ENCODE peak calls at places on chromosomes 5 and 9, in seven cellular contexts. L is colonic mucosa, E is GM12865, T is fibroblast of lung, M is AG09309, U is lower lobe of right lung, Z is cardiac muscle cell. J is an unnamed sample.

GRCh38 chr5:122498163-122498562 is 186.1 kb downstream of the SNCAIP start:
- DNase-seq in L (no peak), U (no peak), Z (peak; percentile 21), T (no peak), E (no peak), M (no peak), J (no peak)

GRCh38 chr5:126002222-126002897 is 420.8 kb upstream of the GRAMD2B start:
- DNase-seq in Z (peak; percentile 96), L (peak; percentile 24), U (no peak), T (peak; percentile 97), E (no peak), M (peak; percentile 83), J (no peak)

GRCh38 chr5:122129332-122129731 is at the start of gene ZNF474:
- DNase-seq in T (peak; percentile 99), U (no peak), L (no peak), M (peak; percentile 93), E (no peak), Z (peak; percentile 97), J (no peak)

GRCh38 chr9:98887918-98888510 is 55.7 kb upstream of the COL15A1 start:
- DNase-seq in U (no peak), L (no peak), T (peak; percentile 30), M (no peak), Z (peak; percentile 55), E (no peak), J (no peak)

GRCh38 chr5:172707285-172708182 is 63.5 kb downstream of the DUSP1 start:
- DNase-seq in T (peak; percentile 66), E (peak; percentile 57), M (peak; percentile 17), L (no peak), Z (peak; percentile 75), U (no peak), J (no peak)

GRCh38 chr9:108743426-108743825 is 112.4 kb downstream of the ACTL7B start:
- DNase-seq in U (no peak), E (no peak), Z (no peak), L (no peak), T (no peak), M (no peak), J (no peak)

GRCh38 chr5:149935431-149935901 is 9.1 kb downstream of the PDE6A start:
- DNase-seq in T (no peak), E (no peak), U (no peak), Z (no peak), M (no peak), L (no peak), J (no peak)

GRCh38 chr5:91486638-91487037 is 103.5 kb upstream of the ARRDC3 start:
- DNase-seq in E (no peak), U (no peak), M (peak; percentile 1), Z (peak; percentile 3), T (peak; percentile 25), L (no peak), J (no peak)

GRCh38 chr5:128021411-128021810 is 62.2 kb upstream of the SLC12A2 start:
- DNase-seq in M (no peak), Z (no peak), E (no peak), T (peak; percentile 26), U (no peak), L (no peak), J (no peak)

GRCh38 chr5:74953961-74954720 is 88.0 kb upstream of the FAM169A start:
- DNase-seq in E (no peak), U (no peak), Z (peak; percentile 36), T (peak; percentile 77), M (no peak), L (no peak), J (no peak)

GRCh38 chr5:127696688-127697087 is 6.5 kb upstream of the CCDC192 start:
- DNase-seq in E (no peak), L (no peak), Z (peak; percentile 91), M (peak; percentile 56), T (peak; percentile 87), U (no peak), J (no peak)

GRCh38 chr5:138964547-138965174 is 89.5 kb upstream of the LRRTM2 start:
- DNase-seq in E (no peak), L (no peak), Z (no peak), M (no peak), T (no peak), U (no peak), J (no peak)

GRCh38 chr9:123115146-123115913 is 81.9 kb downstream of the GPR21 start:
- DNase-seq in T (no peak), L (no peak), Z (no peak), M (no peak), U (no peak), E (no peak), J (no peak)

GRCh38 chr9:101814064-101814463 is 75.6 kb upstream of the GRIN3A start:
- DNase-seq in M (no peak), T (no peak), L (no peak), Z (no peak), U (no peak), E (no peak), J (no peak)

GRCh38 chr5:122312670-122312988 is 592 bp downstream of the SNCAIP start:
- DNase-seq in E (no peak), T (peak; percentile 51), U (no peak), L (peak; percentile 25), Z (peak; percentile 45), M (no peak), J (no peak)

GRCh38 chr9:105150991-105151685 is 93.3 kb upstream of the SLC44A1 start:
- DNase-seq in T (peak; percentile 82), U (no peak), L (no peak), Z (peak; percentile 30), M (no peak), E (peak; percentile 32), J (no peak)

GRCh38 chr9:127785023-127785932 is 556 bp upstream of the CDK9 start:
- DNase-seq in M (no peak), L (peak; percentile 89), E (peak; percentile 91), T (peak; percentile 67), Z (peak; percentile 88), U (peak; percentile 92), J (peak; percentile 74)

GRCh38 chr9:90867101-90867500 is 65.5 kb downstream of the SYK start:
- DNase-seq in L (no peak), U (no peak), E (no peak), T (no peak), M (no peak), Z (no peak), J (no peak)

DNA sequence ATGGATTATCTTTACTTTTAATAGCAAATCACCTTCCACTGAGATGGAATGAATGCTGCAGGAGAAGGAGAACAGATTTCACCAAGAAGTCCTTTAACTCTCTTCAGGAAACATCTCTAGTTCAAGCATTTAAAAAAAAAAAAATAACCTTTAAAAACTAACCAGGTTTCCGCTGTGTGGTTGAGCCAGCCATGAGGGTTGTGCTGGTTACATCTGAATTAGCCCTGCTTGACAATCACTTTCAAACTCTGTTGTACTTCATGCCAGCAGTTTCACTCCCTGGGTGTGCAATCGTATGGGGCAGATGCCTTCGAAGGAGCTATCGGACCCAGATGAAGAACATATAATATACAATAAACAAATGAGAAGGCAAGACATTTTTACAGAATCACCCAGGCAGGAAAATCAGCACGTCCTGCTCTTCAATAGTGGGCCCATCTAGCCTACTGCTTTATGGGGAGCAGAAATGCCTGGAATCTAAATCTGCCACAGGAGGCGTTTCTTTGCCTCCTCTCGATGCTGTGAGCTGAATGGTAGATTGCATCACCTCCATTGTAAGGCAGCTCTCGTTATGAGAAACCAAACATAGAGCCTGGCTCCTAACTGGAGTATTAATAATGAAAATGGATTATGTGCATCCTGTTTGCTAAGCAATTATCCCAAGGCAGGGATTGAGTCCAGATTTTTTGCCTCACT is 143.5 kb upstream of the SMARCA2 start:
- DNase-seq in M (no peak), E (peak; percentile 16), T (no peak), U (no peak), Z (peak; percentile 12), L (no peak), J (no peak)
- H3K4me3 ChIP-seq in M (no peak overlapping the region), E (no peak overlapping the region), T (no peak overlapping the region), U (no peak overlapping the region), Z (no peak overlapping the region), L (no peak overlapping the region), J (no peak overlapping the region)

GRCh38 chr5:54756796-54757402 is 228.5 kb downstream of the ESM1 start:
- DNase-seq in M (no peak), U (no peak), L (no peak), Z (no peak), T (peak; percentile 48), E (no peak), J (no peak)

GRCh38 chr5:54754878-54755277 is 230.5 kb downstream of the ESM1 start:
- DNase-seq in Z (no peak), M (no peak), L (no peak), T (no peak), U (no peak), E (no peak), J (no peak)

GRCh38 chr5:54757541-54757940 is 227.9 kb downstream of the ESM1 start:
- DNase-seq in E (no peak), Z (no peak), L (no peak), M (no peak), U (no peak), T (no peak), J (no peak)

GRCh38 chr5:54758038-54758437 is 227.4 kb downstream of the ESM1 start:
- DNase-seq in Z (peak; percentile 82), E (no peak), T (peak; percentile 91), U (no peak), M (peak; percentile 86), L (no peak), J (no peak)

DNA sequence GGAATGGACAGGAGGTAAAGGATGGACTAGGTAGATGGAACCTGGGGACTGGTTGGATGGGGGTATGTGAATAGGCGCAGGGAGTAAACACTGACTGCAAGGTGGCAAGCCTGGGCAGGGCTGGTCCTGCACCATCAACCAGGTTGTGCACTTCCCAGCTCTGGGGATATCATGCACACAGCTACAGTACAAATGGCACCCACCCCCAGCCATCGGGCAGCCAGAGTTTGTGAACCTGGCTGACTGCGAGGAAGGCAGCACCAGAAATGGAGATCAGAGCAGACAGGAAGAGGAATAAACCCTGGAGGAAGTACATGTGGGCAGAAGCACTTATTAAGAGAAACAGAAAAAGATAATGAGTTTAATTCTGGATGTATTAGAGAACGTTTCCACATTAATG is 229.1 kb downstream of the ESM1 start:
- DNase-seq in T (no peak), E (no peak), Z (no peak), L (no peak), M (no peak), U (no peak), J (no peak)
- H3K4me3 ChIP-seq in T (no peak overlapping the region), E (no peak overlapping the region), Z (no peak overlapping the region), L (no peak overlapping the region), M (no peak overlapping the region), U (no peak overlapping the region), J (no peak overlapping the region)

GRCh38 chr9:1231998-1232919 is 182.1 kb downstream of the DMRT2 start:
- DNase-seq in Z (peak; percentile 91), L (peak; percentile 68), E (no peak), T (peak; percentile 33), M (peak; percentile 54), U (peak; percentile 67), J (no peak)
- H3K4me3 ChIP-seq in Z (no peak overlapping the region), L (no peak overlapping the region), E (no peak overlapping the region), T (peak overlapping the region; percentile 24), M (no peak overlapping the region), U (no peak overlapping the region), J (no peak overlapping the region)

DNA sequence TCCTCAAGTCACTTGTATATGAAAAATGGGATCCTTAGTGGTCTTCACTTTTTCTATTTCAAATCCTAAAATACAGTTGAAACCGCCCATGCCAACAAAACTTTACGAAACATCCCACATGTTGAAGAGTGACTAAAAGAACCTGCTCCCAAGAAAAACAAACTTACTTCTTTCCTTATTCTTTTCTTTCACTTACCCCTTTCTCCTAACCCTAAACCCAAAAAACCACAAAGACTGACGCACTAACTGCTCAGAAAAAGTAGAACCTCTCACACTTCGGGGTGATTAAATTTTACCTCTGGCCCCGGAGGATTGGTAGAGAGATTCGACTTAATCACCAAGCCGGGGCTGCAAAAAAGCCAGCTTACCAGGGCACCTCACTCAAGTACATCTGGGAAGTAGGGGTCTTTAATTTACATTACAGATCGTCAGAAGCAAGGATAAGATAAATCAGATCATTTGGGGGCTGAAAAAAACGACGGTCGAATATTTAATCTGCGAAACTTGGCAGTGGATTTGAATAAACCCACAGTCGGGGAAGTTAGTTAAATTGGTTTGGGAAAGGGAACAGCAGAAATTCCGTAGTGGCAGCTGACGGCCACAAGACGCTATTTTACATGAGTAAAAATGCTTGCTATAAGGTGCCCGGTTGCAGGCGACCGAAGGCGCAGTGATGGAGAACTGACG is 1.3 kb downstream of the CDO1 start:
- DNase-seq in E (no peak), L (no peak), T (peak; percentile 56), Z (peak; percentile 10), M (no peak), U (no peak), J (no peak)
- H3K4me3 ChIP-seq in E (no peak overlapping the region), L (peak overlapping the region; percentile 25), T (peak overlapping the region; percentile 43), Z (peak overlapping the region; percentile 69), M (no peak overlapping the region), U (peak overlapping the region; percentile 58), J (no peak overlapping the region)

J was measured in Jurkat, Clone E6-1.